ENCODE peak calls at places on chromosomes 6 and 20, in five cellular contexts. G, I, W, F and D are unnamed samples.
A peak's percentile ranks its signal among the peaks of the same experiment; 100 is the strongest.

GRCh38 chr6:12585497-12585958 is 131.0 kb upstream of the PHACTR1 start:
- DNase-seq in G (no peak), F (no peak), W (no peak), I (no peak), D (no peak)

GRCh38 chr6:33000053-33000452 is 9.3 kb downstream of the HLA-DOA start:
- DNase-seq in F (no peak), I (no peak), G (peak; percentile 8), W (peak; percentile 41), D (no peak)

GRCh38 chr6:25302677-25303128 is 23.5 kb downstream of the CARMIL1 start:
- DNase-seq in F (no peak), G (no peak), I (no peak), W (no peak), D (no peak)

GRCh38 chr20:32467506-32468312 is 109.6 kb downstream of the ASXL1 start:
- DNase-seq in W (no peak), I (no peak), G (no peak), F (no peak), D (no peak)

GRCh38 chr6:108123516-108123929 is 42.3 kb upstream of the NR2E1 start:
- DNase-seq in F (no peak), W (no peak), I (no peak), G (no peak), D (no peak)

GRCh38 chr20:48259456-48259855 is 474.2 kb upstream of the SULF2 start:
- DNase-seq in I (no peak), F (no peak), W (no peak), G (no peak), D (no peak)

GRCh38 chr6:18266524-18266908 is 2.2 kb upstream of the DEK start:
- DNase-seq in I (no peak), G (no peak), W (no peak), F (no peak), D (no peak)

GRCh38 chr20:44936510-44936909 is 23.7 kb downstream of the TOMM34 start:
- DNase-seq in G (no peak), F (no peak), I (no peak), W (no peak), D (no peak)

GRCh38 chr6:156910938-156911337 is 133.8 kb downstream of the ARID1B start:
- DNase-seq in F (no peak), W (no peak), G (no peak), I (no peak), D (no peak)

GRCh38 chr20:6663104-6663503 is 104.4 kb upstream of the BMP2 start:
- DNase-seq in W (no peak), I (peak; percentile 4), G (no peak), F (no peak), D (no peak)

GRCh38 chr6:28943223-28943556 is 19.4 kb upstream of the TRIM27 start:
- DNase-seq in F (no peak), I (no peak), W (no peak), G (no peak), D (no peak)

GRCh38 chr6:25054469-25054868 is 118.7 kb upstream of the RIPOR2 start:
- DNase-seq in W (no peak), G (no peak), F (no peak), I (no peak), D (no peak)

GRCh38 chr20:44406572-44407100 is 51.1 kb downstream of the HNF4A start:
- DNase-seq in I (no peak), G (peak; percentile 41), W (no peak), F (no peak), D (no peak)

GRCh38 chr20:4161447-4162251 is 146.3 kb upstream of the RNF24 start:
- DNase-seq in G (peak; percentile 80), F (no peak), W (no peak), I (no peak), D (peak; percentile 40)

GRCh38 chr20:21522479-21523397 is 8.9 kb upstream of the NKX2-2 start:
- DNase-seq in I (peak; percentile 58), G (peak; percentile 30), W (no peak), F (no peak), D (no peak)